ENCODE peak calls at places on chromosomes 13 and 19, in five cellular contexts. One of them, this sample, is unnamed.

GRCh38 chr19:40610396-40611064 is 9.4 kb downstream of the LTBP4 start:
- DNase-seq in cardiac muscle cell: no peak
- DNase-seq in fibroblast of lung: no peak
- DNase-seq in CD8-positive, alpha-beta T cell: peak
- DNase-seq in A549: no peak
- DNase-seq in this sample: no peak

GRCh38 chr19:47228937-47229673 is 1.9 kb downstream of the BBC3 start:
- DNase-seq in cardiac muscle cell: no peak
- DNase-seq in fibroblast of lung: peak
- DNase-seq in CD8-positive, alpha-beta T cell: peak
- DNase-seq in A549: no peak
- DNase-seq in this sample: peak

GRCh38 chr19:33950141-33950805 is 153.6 kb downstream of the KCTD15 start:
- DNase-seq in cardiac muscle cell: peak
- DNase-seq in fibroblast of lung: no peak
- DNase-seq in CD8-positive, alpha-beta T cell: no peak
- DNase-seq in A549: no peak
- DNase-seq in this sample: no peak

GRCh38 chr13:28528848-28529247 is 33.9 kb upstream of the FLT1 start:
- DNase-seq in cardiac muscle cell: no peak
- DNase-seq in fibroblast of lung: no peak
- DNase-seq in CD8-positive, alpha-beta T cell: no peak
- DNase-seq in A549: no peak
- DNase-seq in this sample: no peak

GRCh38 chr19:13091400-13092161 is 11.1 kb downstream of the LYL1 start:
- DNase-seq in cardiac muscle cell: no peak
- DNase-seq in fibroblast of lung: peak
- DNase-seq in CD8-positive, alpha-beta T cell: no peak
- DNase-seq in A549: no peak
- DNase-seq in this sample: peak

GRCh38 chr19:309206-309565 is 18.0 kb upstream of the PLPP2 start:
- DNase-seq in cardiac muscle cell: no peak
- DNase-seq in fibroblast of lung: no peak
- DNase-seq in CD8-positive, alpha-beta T cell: no peak
- DNase-seq in A549: no peak
- DNase-seq in this sample: no peak

GRCh38 chr19:18612772-18613588 is at the start of gene TMEM59L:
- DNase-seq in cardiac muscle cell: peak
- DNase-seq in fibroblast of lung: no peak
- DNase-seq in CD8-positive, alpha-beta T cell: no peak
- DNase-seq in A549: no peak
- DNase-seq in this sample: peak

GRCh38 chr13:48938308-48938943 is 37.3 kb upstream of the FNDC3A start:
- DNase-seq in cardiac muscle cell: no peak
- DNase-seq in fibroblast of lung: no peak
- DNase-seq in CD8-positive, alpha-beta T cell: no peak
- DNase-seq in A549: no peak
- DNase-seq in this sample: no peak

GRCh38 chr19:11047856-11048255 is 41.4 kb upstream of the LDLR start:
- DNase-seq in cardiac muscle cell: no peak
- DNase-seq in fibroblast of lung: no peak
- DNase-seq in CD8-positive, alpha-beta T cell: no peak
- DNase-seq in A549: no peak
- DNase-seq in this sample: no peak

GRCh38 chr19:11236324-11237301 is 2.8 kb upstream of the ANGPTL8 start:
- DNase-seq in cardiac muscle cell: no peak
- DNase-seq in fibroblast of lung: no peak
- DNase-seq in CD8-positive, alpha-beta T cell: no peak
- DNase-seq in A549: no peak
- DNase-seq in this sample: no peak

GRCh38 chr19:3184847-3185481 is 766 bp upstream of the NCLN start:
- DNase-seq in cardiac muscle cell: peak
- DNase-seq in fibroblast of lung: no peak
- DNase-seq in CD8-positive, alpha-beta T cell: peak
- DNase-seq in A549: peak
- DNase-seq in this sample: no peak

GRCh38 chr19:55699221-55699620 is 24.2 kb downstream of the EPN1 start:
- DNase-seq in cardiac muscle cell: no peak
- DNase-seq in fibroblast of lung: no peak
- DNase-seq in CD8-positive, alpha-beta T cell: no peak
- DNase-seq in A549: no peak
- DNase-seq in this sample: no peak

GRCh38 chr19:47110521-47111080 is 3.0 kb downstream of the ZC3H4 start:
- DNase-seq in cardiac muscle cell: no peak
- DNase-seq in fibroblast of lung: no peak
- DNase-seq in CD8-positive, alpha-beta T cell: peak
- DNase-seq in A549: no peak
- DNase-seq in this sample: no peak

GRCh38 chr19:36501973-36502372 is 12.6 kb upstream of the ZNF566 start:
- DNase-seq in cardiac muscle cell: no peak
- DNase-seq in fibroblast of lung: no peak
- DNase-seq in CD8-positive, alpha-beta T cell: no peak
- DNase-seq in A549: no peak
- DNase-seq in this sample: no peak

GRCh38 chr13:112510002-112510780 is 77.8 kb downstream of the TUBGCP3 start:
- DNase-seq in cardiac muscle cell: peak
- DNase-seq in fibroblast of lung: peak
- DNase-seq in CD8-positive, alpha-beta T cell: no peak
- DNase-seq in A549: peak
- DNase-seq in this sample: peak

GRCh38 chr13:21330126-21330861 is 128.8 kb downstream of the ZDHHC20 start:
- DNase-seq in cardiac muscle cell: no peak
- DNase-seq in fibroblast of lung: peak
- DNase-seq in CD8-positive, alpha-beta T cell: no peak
- DNase-seq in A549: no peak
- DNase-seq in this sample: no peak

GRCh38 chr13:40333238-40333637 is 333.2 kb downstream of the FOXO1 start:
- DNase-seq in cardiac muscle cell: no peak
- DNase-seq in fibroblast of lung: no peak
- DNase-seq in CD8-positive, alpha-beta T cell: no peak
- DNase-seq in A549: no peak
- DNase-seq in this sample: no peak

GRCh38 chr13:106299616-106300015 is 235.8 kb downstream of the EFNB2 start:
- DNase-seq in cardiac muscle cell: no peak
- DNase-seq in fibroblast of lung: peak
- DNase-seq in CD8-positive, alpha-beta T cell: no peak
- DNase-seq in A549: no peak
- DNase-seq in this sample: no peak

GRCh38 chr13:95564948-95565347 is 12.4 kb downstream of the CLDN10 start:
- DNase-seq in cardiac muscle cell: no peak
- DNase-seq in fibroblast of lung: peak
- DNase-seq in CD8-positive, alpha-beta T cell: no peak
- DNase-seq in A549: no peak
- DNase-seq in this sample: no peak

GRCh38 chr13:34515201-34515600 is 426.9 kb upstream of the NBEA start:
- DNase-seq in cardiac muscle cell: no peak
- DNase-seq in fibroblast of lung: no peak
- DNase-seq in CD8-positive, alpha-beta T cell: no peak
- DNase-seq in A549: no peak
- DNase-seq in this sample: no peak

GRCh38 chr13:34523401-34523800 is 418.7 kb upstream of the NBEA start:
- DNase-seq in cardiac muscle cell: no peak
- DNase-seq in fibroblast of lung: no peak
- DNase-seq in CD8-positive, alpha-beta T cell: no peak
- DNase-seq in A549: no peak
- DNase-seq in this sample: no peak

GRCh38 chr13:34522818-34523217 is 419.3 kb upstream of the NBEA start:
- DNase-seq in cardiac muscle cell: no peak
- DNase-seq in fibroblast of lung: peak
- DNase-seq in CD8-positive, alpha-beta T cell: no peak
- DNase-seq in A549: no peak
- DNase-seq in this sample: no peak

DNA sequence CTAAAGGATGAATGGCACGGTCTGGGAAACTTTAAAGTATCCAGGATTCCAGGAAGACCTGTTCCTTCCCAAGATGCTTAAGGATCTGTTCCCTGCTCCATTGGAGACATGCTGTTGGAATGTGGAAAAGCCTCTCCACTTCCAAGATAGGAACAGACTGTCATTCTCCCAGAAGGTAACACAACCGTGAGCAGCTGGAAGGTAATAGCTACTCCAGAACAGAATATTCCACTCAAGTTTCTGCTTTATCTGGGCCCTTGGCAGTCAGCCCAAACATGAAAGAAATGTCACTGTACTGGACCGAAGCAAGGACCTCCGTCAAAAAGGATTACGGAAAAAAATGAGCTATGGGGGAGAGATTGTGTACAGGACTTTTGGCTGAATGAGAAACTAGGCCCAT is 420.9 kb upstream of the NBEA start:
- DNase-seq in cardiac muscle cell: peak
- DNase-seq in fibroblast of lung: no peak
- DNase-seq in CD8-positive, alpha-beta T cell: no peak
- DNase-seq in A549: no peak
- DNase-seq in this sample: no peak
- H3K27ac ChIP-seq in cardiac muscle cell: no peak
- H3K27ac ChIP-seq in fibroblast of lung: no peak
- H3K27ac ChIP-seq in CD8-positive, alpha-beta T cell: no peak
- H3K27ac ChIP-seq in A549: peak
- H3K27ac ChIP-seq in this sample: no peak

DNA sequence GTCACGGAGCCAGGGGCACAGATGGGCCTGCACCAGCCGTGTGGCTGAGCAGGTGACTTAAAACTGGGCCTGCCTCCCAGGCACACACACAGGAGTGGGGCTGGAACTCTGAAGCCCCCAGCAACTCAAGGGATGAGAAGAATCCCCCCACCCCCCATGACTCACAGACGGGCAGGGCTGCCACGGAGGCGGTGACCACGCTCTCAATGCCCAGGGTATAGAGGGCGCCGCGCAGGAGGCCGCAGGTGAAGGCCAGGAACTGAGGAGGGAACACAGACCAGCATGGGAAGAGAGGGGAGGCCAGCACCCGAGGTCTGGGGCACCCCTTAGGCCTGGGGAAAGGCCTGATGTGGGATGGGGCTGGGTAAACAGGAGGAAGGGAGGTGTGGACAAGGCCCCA is 3.0 kb upstream of the NKPD1 start:
- DNase-seq in cardiac muscle cell: no peak
- DNase-seq in fibroblast of lung: no peak
- DNase-seq in CD8-positive, alpha-beta T cell: no peak
- DNase-seq in A549: no peak
- DNase-seq in this sample: no peak
- H3K27ac ChIP-seq in cardiac muscle cell: no peak
- H3K27ac ChIP-seq in fibroblast of lung: no peak
- H3K27ac ChIP-seq in CD8-positive, alpha-beta T cell: no peak
- H3K27ac ChIP-seq in A549: no peak
- H3K27ac ChIP-seq in this sample: no peak

GRCh38 chr13:113935523-113935922 is 38.4 kb downstream of the C13orf46 start:
- DNase-seq in cardiac muscle cell: no peak
- DNase-seq in fibroblast of lung: no peak
- DNase-seq in CD8-positive, alpha-beta T cell: no peak
- DNase-seq in A549: no peak
- DNase-seq in this sample: no peak

GRCh38 chr13:113937073-113937472 is 36.8 kb downstream of the C13orf46 start:
- DNase-seq in cardiac muscle cell: no peak
- DNase-seq in fibroblast of lung: no peak
- DNase-seq in CD8-positive, alpha-beta T cell: no peak
- DNase-seq in A549: no peak
- DNase-seq in this sample: no peak

GRCh38 chr13:113935081-113935511 is 38.8 kb downstream of the C13orf46 start:
- DNase-seq in cardiac muscle cell: no peak
- DNase-seq in fibroblast of lung: no peak
- DNase-seq in CD8-positive, alpha-beta T cell: no peak
- DNase-seq in A549: no peak
- DNase-seq in this sample: no peak

GRCh38 chr13:113936566-113936965 is 37.3 kb downstream of the C13orf46 start:
- DNase-seq in cardiac muscle cell: no peak
- DNase-seq in fibroblast of lung: no peak
- DNase-seq in CD8-positive, alpha-beta T cell: no peak
- DNase-seq in A549: no peak
- DNase-seq in this sample: no peak

DNA sequence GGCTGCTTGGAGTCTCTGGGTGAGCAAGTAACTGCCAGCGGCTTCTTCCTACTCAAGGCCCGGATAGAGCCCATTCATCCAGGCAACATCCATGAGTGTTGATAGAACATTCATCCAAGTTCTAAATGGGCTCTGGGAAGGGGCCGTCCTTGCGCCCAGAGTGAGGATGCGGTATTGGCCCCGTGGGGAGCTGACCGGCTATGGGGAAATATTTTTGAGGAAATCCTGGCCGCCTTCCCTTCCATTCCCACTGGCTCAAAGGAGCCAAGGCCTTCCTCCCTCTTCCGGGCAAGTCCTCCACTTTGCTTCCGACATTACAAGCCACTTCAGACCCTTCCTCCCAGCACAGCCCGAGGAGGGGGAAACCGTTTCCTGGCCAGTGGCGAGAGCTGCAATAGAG is 37.7 kb downstream of the C13orf46 start:
- DNase-seq in cardiac muscle cell: no peak
- DNase-seq in fibroblast of lung: no peak
- DNase-seq in CD8-positive, alpha-beta T cell: no peak
- DNase-seq in A549: no peak
- DNase-seq in this sample: no peak
- H3K27ac ChIP-seq in cardiac muscle cell: no peak
- H3K27ac ChIP-seq in fibroblast of lung: no peak
- H3K27ac ChIP-seq in CD8-positive, alpha-beta T cell: no peak
- H3K27ac ChIP-seq in A549: no peak
- H3K27ac ChIP-seq in this sample: no peak

GRCh38 chr19:44847144-44848035 is 1.3 kb downstream of the NECTIN2 start:
- DNase-seq in cardiac muscle cell: peak
- DNase-seq in fibroblast of lung: peak
- DNase-seq in CD8-positive, alpha-beta T cell: no peak
- DNase-seq in A549: peak
- DNase-seq in this sample: peak

GRCh38 chr19:44850641-44851109 is 4.6 kb downstream of the NECTIN2 start:
- DNase-seq in cardiac muscle cell: no peak
- DNase-seq in fibroblast of lung: no peak
- DNase-seq in CD8-positive, alpha-beta T cell: no peak
- DNase-seq in A549: no peak
- DNase-seq in this sample: no peak

GRCh38 chr19:44848036-44848804 is 2.1 kb downstream of the NECTIN2 start:
- DNase-seq in cardiac muscle cell: peak
- DNase-seq in fibroblast of lung: peak
- DNase-seq in CD8-positive, alpha-beta T cell: no peak
- DNase-seq in A549: no peak
- DNase-seq in this sample: no peak

GRCh38 chr19:44846455-44847143 is 502 bp downstream of the NECTIN2 start:
- DNase-seq in cardiac muscle cell: peak
- DNase-seq in fibroblast of lung: peak
- DNase-seq in CD8-positive, alpha-beta T cell: no peak
- DNase-seq in A549: no peak
- DNase-seq in this sample: no peak

DNA sequence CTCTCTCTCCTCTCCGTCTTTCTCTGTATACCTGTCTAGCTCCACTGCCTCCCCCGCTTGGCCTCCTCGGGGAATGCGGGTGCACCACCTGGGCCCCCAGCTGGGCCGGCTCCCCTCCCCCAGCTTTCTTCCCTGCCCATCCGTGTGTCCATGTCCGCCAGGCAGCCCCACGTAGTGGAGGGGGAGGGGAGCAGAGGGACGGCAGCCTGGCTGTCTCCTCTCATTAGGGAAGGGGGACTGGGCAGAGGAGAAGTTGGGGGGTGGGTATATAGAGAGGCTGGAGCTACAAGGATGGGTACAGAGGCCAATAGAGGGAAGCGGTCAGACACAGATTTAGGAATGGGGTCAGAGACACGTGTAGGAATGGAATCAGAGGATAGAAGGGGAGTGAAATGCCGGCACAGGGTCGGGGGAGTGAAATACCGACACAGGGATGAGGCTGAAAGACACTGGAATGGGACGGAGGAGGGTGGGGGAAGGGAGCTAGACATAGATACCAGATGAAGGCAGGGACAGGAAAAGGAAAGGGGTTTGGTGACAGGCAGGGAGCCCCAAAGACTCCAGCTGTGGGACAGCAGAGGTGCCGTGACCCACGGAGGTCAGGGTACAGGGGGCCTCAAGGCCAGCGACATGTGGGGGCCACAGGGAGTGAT is 2.8 kb downstream of the NECTIN2 start:
- DNase-seq in cardiac muscle cell: peak
- DNase-seq in fibroblast of lung: no peak
- DNase-seq in CD8-positive, alpha-beta T cell: no peak
- DNase-seq in A549: no peak
- DNase-seq in this sample: no peak
- H3K27ac ChIP-seq in cardiac muscle cell: peak
- H3K27ac ChIP-seq in fibroblast of lung: peak
- H3K27ac ChIP-seq in CD8-positive, alpha-beta T cell: no peak
- H3K27ac ChIP-seq in A549: peak
- H3K27ac ChIP-seq in this sample: peak

This sample was measured in substantia nigra.